ENCODE peak calls at places on chromosomes 12 and 14, in six cellular contexts. A, O, K, N, I and F are unnamed samples.

GRCh38 chr14:34174973-34175372 is 224.1 kb upstream of the EGLN3 start:
- DNase-seq in A (no peak), O (no peak), K (no peak), N (no peak), I (no peak), F (no peak)

GRCh38 chr12:129404556-129404955 is 499.3 kb downstream of the TMEM132D start:
- DNase-seq in A (no peak), O (no peak), K (no peak), N (no peak), I (no peak), F (no peak)

GRCh38 chr14:87411370-87411769 is 581.6 kb downstream of the GALC start:
- DNase-seq in A (no peak), O (no peak), K (no peak), N (no peak), I (no peak), F (no peak)

GRCh38 chr12:3333583-3333982 is 157.4 kb upstream of the PRMT8 start:
- DNase-seq in A (peak; percentile 46), O (peak; percentile 48), K (peak; percentile 95), N (peak; percentile 38), I (no peak), F (no peak)

GRCh38 chr14:44833376-44833775 is 128.4 kb downstream of the KLHL28 start:
- DNase-seq in A (no peak), O (no peak), K (no peak), N (peak; percentile 24), I (no peak), F (no peak)

GRCh38 chr14:24847568-24847967 is 202.4 kb downstream of the STXBP6 start:
- DNase-seq in A (no peak), O (no peak), K (no peak), N (no peak), I (no peak), F (no peak)

GRCh38 chr14:89308232-89308959 is 108.6 kb downstream of the FOXN3 start:
- DNase-seq in A (no peak), O (no peak), K (no peak), N (no peak), I (no peak), F (no peak)

GRCh38 chr14:52044791-52045522 is 23.9 kb downstream of the NID2 start:
- DNase-seq in A (no peak), O (no peak), K (no peak), N (no peak), I (no peak), F (no peak)

GRCh38 chr12:53268637-53269562 is 801 bp downstream of the ESPL1 start:
- DNase-seq in A (no peak), O (no peak), K (peak; percentile 24), N (no peak), I (no peak), F (no peak)

GRCh38 chr14:72754949-72755348 is 139.0 kb downstream of the DPF3 start:
- DNase-seq in A (no peak), O (no peak), K (no peak), N (no peak), I (no peak), F (no peak)

GRCh38 chr12:42281281-42281680 is 43.2 kb upstream of the YAF2 start:
- DNase-seq in A (no peak), O (peak; percentile 9), K (no peak), N (no peak), I (no peak), F (no peak)

GRCh38 chr12:64625243-64626077 is 15.2 kb downstream of the RASSF3 start:
- DNase-seq in A (peak; percentile 24), O (peak; percentile 85), K (no peak), N (peak; percentile 60), I (peak; percentile 78), F (peak; percentile 45)

GRCh38 chr12:18578191-18578590 is 159.6 kb downstream of the PLCZ1 start:
- DNase-seq in A (no peak), O (no peak), K (no peak), N (no peak), I (no peak), F (no peak)

GRCh38 chr14:58740584-58740983 is 102.8 kb downstream of the DACT1 start:
- DNase-seq in A (no peak), O (no peak), K (no peak), N (no peak), I (no peak), F (no peak)

GRCh38 chr14:40371011-40371410 is 938.8 kb upstream of the FBXO33 start:
- DNase-seq in A (no peak), O (no peak), K (no peak), N (no peak), I (no peak), F (no peak)

GRCh38 chr12:12717586-12718381 is 616 bp downstream of the CDKN1B start:
- DNase-seq in A (no peak), O (no peak), K (peak; percentile 55), N (no peak), I (no peak), F (no peak)

GRCh38 chr14:60803871-60804270 is 69.3 kb downstream of the MNAT1 start:
- DNase-seq in A (no peak), O (no peak), K (no peak), N (no peak), I (no peak), F (no peak)

GRCh38 chr12:32201996-32202395 is 95.3 kb downstream of the BICD1 start:
- DNase-seq in A (no peak), O (no peak), K (no peak), N (no peak), I (no peak), F (no peak)

GRCh38 chr14:65824285-65824977 is 411.9 kb downstream of the FUT8 start:
- DNase-seq in A (peak; percentile 66), O (peak; percentile 57), K (peak; percentile 83), N (peak; percentile 56), I (peak; percentile 34), F (peak; percentile 68)

GRCh38 chr14:35558680-35559079 is 24.7 kb downstream of the INSM2 start:
- DNase-seq in A (no peak), O (no peak), K (peak; percentile 45), N (no peak), I (no peak), F (no peak)

DNA sequence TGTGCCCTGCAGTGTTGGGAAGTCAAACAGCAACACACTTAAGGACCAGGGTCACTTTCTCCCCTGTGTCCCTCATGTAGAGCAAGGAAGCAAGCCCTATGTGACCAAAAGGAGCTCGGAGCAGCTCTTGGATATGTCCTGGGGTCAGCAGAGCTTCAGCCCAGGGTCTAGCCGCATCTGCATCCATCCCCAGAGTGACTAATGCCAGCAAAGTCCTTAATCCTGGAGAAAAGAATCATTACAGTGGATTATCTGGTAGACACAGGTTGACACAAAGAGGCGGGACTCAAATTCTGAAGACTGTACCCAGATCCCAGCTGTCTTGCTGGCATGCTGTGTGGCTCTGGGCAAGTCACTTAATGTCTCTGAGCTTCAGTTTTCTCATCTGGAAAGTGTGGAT is 239.1 kb upstream of the PWP1 start:
- DNase-seq in A (no peak), O (no peak), K (no peak), N (no peak), I (no peak), F (no peak)
- TF ChIP-seq EZH2 in A (no peak), O (no peak), K (no peak), N (no peak), I (no peak), F (no peak)

DNA sequence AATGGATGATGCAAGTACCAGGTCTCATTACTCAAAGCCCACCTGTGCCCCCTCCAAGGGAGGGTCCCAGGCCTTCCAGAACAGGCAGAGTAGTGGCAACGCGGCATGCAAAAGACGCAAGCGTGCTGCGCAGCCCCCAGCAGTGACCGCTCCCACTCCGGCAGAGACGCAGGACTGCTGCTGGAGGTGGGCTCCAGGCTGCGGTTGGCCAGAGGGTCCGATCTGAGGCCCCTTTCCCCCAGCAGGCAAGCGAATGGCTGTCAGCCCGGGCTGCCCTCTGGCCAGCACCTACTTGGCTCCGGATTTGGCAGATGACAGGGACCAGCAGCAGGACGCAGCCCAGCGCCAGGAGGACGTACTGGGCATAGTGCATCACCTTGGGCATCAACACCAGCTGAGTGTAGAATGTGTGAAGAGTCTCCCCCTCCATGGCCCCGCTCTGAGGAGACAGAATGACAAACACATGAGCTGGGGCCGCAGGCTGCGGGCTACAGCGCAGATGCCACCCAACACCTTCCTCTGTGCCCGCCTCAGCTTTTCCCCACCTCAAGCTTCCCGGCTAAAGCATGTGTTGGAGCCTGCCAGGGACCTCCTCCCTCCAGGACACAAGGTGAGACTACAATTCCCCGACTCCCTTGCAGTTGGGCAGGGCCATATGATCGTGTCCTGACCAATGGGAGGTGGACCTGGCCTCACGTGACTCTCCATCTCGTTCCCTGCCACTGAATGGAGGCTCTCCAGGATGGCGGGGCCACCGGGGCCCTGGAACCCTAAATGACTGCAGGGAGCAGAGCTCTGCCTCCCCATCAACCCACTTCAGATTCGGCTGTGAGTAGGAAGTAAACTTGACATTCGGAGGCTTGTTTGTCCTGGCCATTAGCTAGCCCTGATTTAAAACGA is 77.3 kb downstream of the SCARB1 start:
- DNase-seq in A (no peak), O (no peak), K (peak; percentile 95), N (no peak), I (no peak), F (no peak)
- TF ChIP-seq POLR2AphosphoS5 in A (no peak), O (no peak), K (no peak), N (no peak), I (no peak), F (no peak)

GRCh38 chr12:101172316-101172715 is 37.7 kb downstream of the SLC5A8 start:
- DNase-seq in A (peak; percentile 16), O (peak; percentile 23), K (peak; percentile 86), N (no peak), I (no peak), F (no peak)
- TF ChIP-seq EZH2 in A (no peak), O (no peak), K (no peak), N (no peak), I (no peak), F (no peak)

DNA sequence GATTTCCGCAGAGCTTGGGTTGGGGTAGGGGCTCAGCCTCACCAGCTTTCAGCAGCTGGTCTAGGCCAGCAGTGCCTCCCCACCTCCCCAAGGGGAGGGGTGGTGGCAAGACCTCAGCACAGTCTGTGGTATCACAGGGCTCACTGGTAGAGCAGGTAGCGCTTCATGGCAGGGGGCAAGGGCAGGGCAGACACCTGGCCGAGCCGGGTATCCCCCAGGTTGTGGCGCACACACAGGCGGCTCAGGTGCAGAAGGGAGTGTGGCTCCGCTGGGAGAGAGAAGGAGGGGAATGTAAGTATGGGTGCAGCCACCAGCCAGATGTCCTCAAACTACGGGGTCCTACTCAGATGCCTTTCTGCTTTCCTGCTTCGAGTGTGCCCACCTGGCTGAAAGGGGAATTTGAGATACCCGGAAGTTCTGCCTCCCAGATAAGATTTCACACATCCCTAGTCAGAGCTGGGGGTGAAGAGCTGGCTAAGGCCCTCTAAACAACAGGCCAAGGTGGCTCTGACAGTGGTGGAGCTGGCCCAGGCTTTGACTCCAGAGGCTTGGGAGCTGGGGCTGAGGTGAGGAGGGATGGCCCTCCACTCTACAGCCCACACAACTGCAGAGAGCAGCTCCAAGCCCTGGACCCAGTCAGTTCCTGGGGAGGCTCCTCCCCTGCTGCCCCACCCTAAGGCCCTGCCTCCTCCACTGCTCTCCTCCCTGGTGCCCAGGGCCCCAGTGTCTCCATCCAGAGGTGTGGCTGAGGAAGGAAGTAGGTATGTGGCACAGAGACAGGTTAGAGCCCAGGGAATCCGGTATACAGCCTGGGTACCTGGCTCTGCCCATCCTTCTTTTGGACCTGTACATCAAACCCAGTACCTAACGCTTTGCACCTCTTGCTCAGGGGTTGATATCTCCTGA is 1.8 kb downstream of the SPSB2 start:
- DNase-seq in A (peak; percentile 21), O (no peak), K (peak; percentile 36), N (peak; percentile 56), I (no peak), F (no peak)
- TF ChIP-seq POLR2AphosphoS5 in A (peak; percentile 12), O (peak; percentile 75), K (peak; percentile 43), N (peak; percentile 86), I (peak; percentile 30), F (peak; percentile 72)

GRCh38 chr14:99682809-99683618 is 1.1 kb upstream of the CYP46A1 start:
- DNase-seq in A (peak; percentile 66), O (peak; percentile 49), K (peak; percentile 87), N (peak; percentile 46), I (no peak), F (no peak)
- TF ChIP-seq EZH2 in A (no peak), O (no peak), K (no peak), N (no peak), I (no peak), F (no peak)